ENCODE peak calls at places on chromosomes 16 and 17, in four cellular contexts. O, X, E and A are unnamed samples.

GRCh38 chr17:77798481-77798880 is 160.0 kb upstream of the TNRC6C start:
- DNase-seq in O (no peak), X (no peak), E (no peak), A (no peak)

GRCh38 chr17:57599271-57600045 is 145.6 kb downstream of the CCDC182 start:
- DNase-seq in O (no peak), X (no peak), E (no peak), A (no peak)

GRCh38 chr16:89005201-89006035 is 28.4 kb upstream of the CBFA2T3 start:
- DNase-seq in O (no peak), X (no peak), E (no peak), A (no peak)

GRCh38 chr17:38444151-38444550 is 15.9 kb downstream of the ARHGAP23 start:
- DNase-seq in O (peak), X (peak), E (peak), A (peak)

GRCh38 chr16:28923652-28924398 is 1.2 kb downstream of the RABEP2 start:
- DNase-seq in O (no peak), X (no peak), E (no peak), A (no peak)

GRCh38 chr17:81519284-81520020 is 6.9 kb upstream of the ACTG1 start:
- DNase-seq in O (no peak), X (no peak), E (no peak), A (no peak)

GRCh38 chr16:2817496-2818277 is 650 bp downstream of the PRSS21 start:
- DNase-seq in O (no peak), X (no peak), E (no peak), A (no peak)

GRCh38 chr17:31466096-31466495 is 74.6 kb downstream of the RAB11FIP4 start:
- DNase-seq in O (no peak), X (no peak), E (no peak), A (no peak)

GRCh38 chr16:11105038-11105903 is 150.7 kb downstream of the SOCS1 start:
- DNase-seq in O (peak), X (peak), E (peak), A (no peak)

GRCh38 chr16:10338426-10338825 is 47.4 kb upstream of the ATF7IP2 start:
- DNase-seq in O (no peak), X (peak), E (no peak), A (no peak)

GRCh38 chr16:14454391-14454790 is 175.7 kb downstream of the PARN start:
- DNase-seq in O (peak), X (peak), E (peak), A (no peak)

GRCh38 chr16:1834096-1834495 is 7.1 kb downstream of the FAHD1 start:
- DNase-seq in O (no peak), X (no peak), E (peak), A (no peak)

GRCh38 chr16:65713409-65713808 is 591.5 kb upstream of the CDH11 start:
- DNase-seq in O (no peak), X (no peak), E (no peak), A (no peak)

GRCh38 chr17:5897320-5897911 is 172.8 kb upstream of the WSCD1 start:
- DNase-seq in O (no peak), X (no peak), E (no peak), A (no peak)

GRCh38 chr17:40303706-40304450 is 5.1 kb upstream of the RARA start:
- DNase-seq in O (peak), X (peak), E (peak), A (no peak)

GRCh38 chr17:37116802-37117201 is 168.0 kb downstream of the AATF start:
- DNase-seq in O (no peak), X (no peak), E (no peak), A (no peak)

GRCh38 chr17:18172528-18173278 is 10.9 kb upstream of the ALKBH5 start:
- DNase-seq in O (peak), X (no peak), E (no peak), A (no peak)

GRCh38 chr16:48014349-48015135 is 141.3 kb downstream of the ABCC12 start:
- DNase-seq in O (no peak), X (no peak), E (peak), A (peak)

GRCh38 chr16:31386157-31386984 is 6.8 kb upstream of the ITGAD start:
- DNase-seq in O (no peak), X (peak), E (peak), A (peak)

GRCh38 chr17:42291136-42291535 is 2.8 kb downstream of the STAT5A start:
- DNase-seq in O (no peak), X (no peak), E (no peak), A (no peak)

GRCh38 chr16:50718061-50718760 is 23.7 kb upstream of the CYLD start:
- DNase-seq in O (no peak), X (peak), E (no peak), A (no peak)

GRCh38 chr16:31382485-31383161 is 10.5 kb upstream of the ITGAD start:
- DNase-seq in O (peak), X (peak), E (peak), A (peak)

GRCh38 chr16:9528680-9529079 is 437.2 kb downstream of the HAPSTR1 start:
- DNase-seq in O (no peak), X (no peak), E (no peak), A (no peak)

GRCh38 chr17:43823350-43824084 is 9.4 kb downstream of the MPP3 start:
- DNase-seq in O (no peak), X (no peak), E (no peak), A (no peak)

GRCh38 chr17:28173801-28174200 is 131.3 kb downstream of the NLK start:
- DNase-seq in O (no peak), X (peak), E (no peak), A (no peak)

GRCh38 chr17:28170771-28171170 is 128.3 kb downstream of the NLK start:
- DNase-seq in O (peak), X (no peak), E (no peak), A (no peak)

GRCh38 chr17:28173071-28173561 is 130.6 kb downstream of the NLK start:
- DNase-seq in O (no peak), X (peak), E (no peak), A (no peak)

GRCh38 chr17:28166478-28166877 is 124.0 kb downstream of the NLK start:
- DNase-seq in O (no peak), X (no peak), E (no peak), A (no peak)

GRCh38 chr17:28169621-28170349 is 127.3 kb downstream of the NLK start:
- DNase-seq in O (no peak), X (no peak), E (no peak), A (no peak)
- H3K27ac ChIP-seq in O (no peak), X (no peak), E (no peak), A (no peak)

GRCh38 chr16:85123891-85124635 is 11.8 kb upstream of the CIBAR2 start:
- DNase-seq in O (peak), X (peak), E (peak), A (peak)
- H3K27ac ChIP-seq in O (peak), X (no peak), E (no peak), A (no peak)

GRCh38 chr16:4883501-4883900 is 36.2 kb downstream of the UBN1 start:
- DNase-seq in O (no peak), X (no peak), E (no peak), A (no peak)
- H3K27ac ChIP-seq in O (no peak), X (peak), E (no peak), A (no peak)

GRCh38 chr17:79722787-79723186 is 8.0 kb upstream of the ENPP7 start:
- DNase-seq in O (no peak), X (no peak), E (no peak), A (no peak)
- H3K27ac ChIP-seq in O (no peak), X (no peak), E (no peak), A (no peak)

DNA sequence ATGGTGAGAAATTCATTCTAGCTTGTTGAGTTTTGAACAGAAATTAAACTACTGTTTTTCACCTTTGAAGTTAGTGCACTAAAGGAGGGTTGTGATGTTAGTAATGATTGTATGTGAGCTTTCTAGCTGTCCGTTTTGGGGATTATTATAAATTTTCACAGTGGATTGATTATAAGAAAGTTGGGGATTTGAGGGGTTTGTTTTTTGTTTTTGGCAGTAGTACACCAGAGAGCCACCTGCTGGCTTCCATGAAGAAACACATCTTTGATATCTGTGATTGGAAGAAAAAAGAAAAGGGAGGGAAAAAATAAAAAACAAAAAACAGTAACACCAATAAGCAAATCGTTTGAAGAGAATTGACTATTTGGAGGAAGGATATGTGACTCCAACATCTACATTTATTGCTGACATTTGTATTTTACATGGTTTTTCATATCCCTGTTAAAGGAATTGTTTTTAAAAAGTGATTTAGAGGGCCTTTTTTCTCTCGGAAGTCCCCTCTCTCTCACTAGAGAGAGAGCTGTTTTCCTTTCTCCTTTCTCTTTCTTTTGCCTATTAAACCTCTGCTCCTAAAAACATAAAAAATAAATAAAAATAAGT is 1469.5 kb upstream of the GOT2 start:
- DNase-seq in O (peak), X (peak), E (peak), A (no peak)
- H3K27ac ChIP-seq in O (no peak), X (no peak), E (no peak), A (no peak)

DNA sequence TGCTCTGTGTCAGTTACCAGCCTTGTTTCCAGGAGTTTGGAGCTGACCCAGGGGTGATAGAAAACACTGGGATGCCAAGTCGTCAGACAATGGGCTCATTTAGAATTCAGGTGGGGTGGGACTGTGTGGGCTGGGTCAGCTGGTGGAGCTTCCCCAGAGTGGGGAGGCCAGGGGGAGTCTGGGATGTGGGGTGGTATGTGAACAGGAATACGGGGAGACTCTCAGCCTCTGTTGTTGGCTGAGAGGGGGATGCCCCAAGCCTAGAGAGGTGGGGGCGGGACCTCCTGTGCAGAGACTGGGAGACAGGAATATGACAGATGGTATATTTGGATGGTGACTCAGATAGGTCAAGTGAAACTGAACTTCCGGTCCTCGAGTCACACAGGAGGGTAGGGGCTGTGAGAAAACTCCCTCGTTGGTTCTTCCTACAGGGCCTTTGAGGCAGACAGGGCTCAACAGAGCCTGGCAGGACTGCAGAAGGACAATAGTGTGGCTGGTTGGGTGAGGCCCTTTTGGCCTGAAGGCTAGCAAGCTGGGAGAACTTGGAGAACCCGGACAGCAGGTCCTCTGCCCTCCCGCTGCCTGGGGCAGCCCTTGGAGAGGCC is 23.7 kb downstream of the CDH1 start:
- DNase-seq in O (no peak), X (peak), E (peak), A (peak)
- H3K27ac ChIP-seq in O (no peak), X (no peak), E (peak), A (peak)